ENCODE peak calls at places on chromosomes 7 and 10, in ten cellular contexts. I, H, P, Q, Z, N, A, C, F and T are unnamed samples.

GRCh38 chr10:123869015-123869414 is 22.6 kb downstream of the CPXM2 start:
- DNase-seq in P (no peak), A (no peak), N (no peak), F (peak), H (no peak), Q (no peak), C (no peak), I (no peak), Z (no peak), T (no peak)

GRCh38 chr10:89543841-89544240 is 8.4 kb upstream of the SLC16A12 start:
- DNase-seq in I (no peak), Z (no peak), C (no peak), P (no peak), H (no peak), Q (no peak), A (no peak), F (no peak), N (no peak), T (no peak)

GRCh38 chr7:128945668-128946366 is 8.1 kb downstream of the IRF5 start:
- DNase-seq in P (no peak), C (no peak), Q (no peak), H (no peak), Z (no peak), A (no peak), I (no peak), F (no peak), N (no peak), T (no peak)

GRCh38 chr10:70858759-70859158 is 29.6 kb downstream of the PCBD1 start:
- DNase-seq in A (peak), F (no peak), C (no peak), Q (no peak), H (no peak), P (no peak), Z (no peak), I (no peak), N (no peak), T (no peak)

GRCh38 chr7:50637725-50638643 is 72.8 kb upstream of the DDC start:
- DNase-seq in Q (no peak), I (no peak), H (no peak), C (no peak), F (no peak), P (no peak), N (no peak), A (no peak), Z (no peak), T (no peak)

GRCh38 chr7:128236924-128237586 is 4.0 kb upstream of the LEP start:
- DNase-seq in N (no peak), I (no peak), Z (peak), A (no peak), F (no peak), H (peak), Q (no peak), P (no peak), C (no peak), T (no peak)

GRCh38 chr7:45086348-45087065 is 2.3 kb downstream of the NACAD start:
- DNase-seq in A (no peak), Z (no peak), C (peak), P (no peak), F (no peak), Q (peak), I (no peak), H (no peak), N (no peak), T (no peak)

GRCh38 chr10:127976701-127977367 is 69.9 kb downstream of the PTPRE start:
- DNase-seq in P (no peak), F (no peak), I (no peak), Z (no peak), A (no peak), N (no peak), Q (no peak), C (no peak), H (no peak), T (no peak)

GRCh38 chr10:124791378-124792348 is at the start of gene EEF1AKMT2:
- DNase-seq in H (peak), P (peak), A (peak), F (peak), Z (peak), Q (peak), N (peak), C (peak), I (peak), T (peak)

GRCh38 chr7:96547371-96547811 is 162.3 kb downstream of the SEM1 start:
- DNase-seq in N (no peak), A (peak), Z (peak), P (no peak), I (no peak), H (no peak), Q (no peak), F (no peak), C (no peak), T (no peak)

GRCh38 chr7:28554791-28555471 is 142.6 kb downstream of the CREB5 start:
- DNase-seq in P (no peak), A (no peak), C (no peak), Z (no peak), H (no peak), F (no peak), Q (no peak), I (no peak), N (no peak), T (no peak)

GRCh38 chr10:4775808-4776207 is 50.2 kb upstream of the AKR1E2 start:
- DNase-seq in Z (peak), I (no peak), N (no peak), F (no peak), P (no peak), C (no peak), H (no peak), Q (no peak), A (no peak), T (no peak)

GRCh38 chr10:48885376-48885775 is 54.3 kb downstream of the LRRC18 start:
- DNase-seq in H (peak), A (no peak), P (no peak), I (no peak), C (no peak), Z (peak), N (no peak), F (no peak), Q (no peak), T (peak)

GRCh38 chr7:55432937-55433784 is 68.0 kb downstream of the LANCL2 start:
- DNase-seq in N (no peak), A (peak), C (no peak), F (no peak), H (peak), I (no peak), P (no peak), Q (no peak), Z (peak), T (peak)

GRCh38 chr7:115799430-115799829 is 231.1 kb downstream of the TFEC start:
- DNase-seq in N (no peak), Q (no peak), H (no peak), C (no peak), A (no peak), P (no peak), F (no peak), I (no peak), Z (no peak), T (no peak)

GRCh38 chr7:151290355-151290760 is 41.9 kb upstream of the SMARCD3 start:
- DNase-seq in F (no peak), I (no peak), Q (no peak), A (no peak), Z (no peak), P (no peak), N (no peak), H (no peak), C (no peak), T (no peak)

GRCh38 chr10:13784067-13784466 is 197.3 kb downstream of the PRPF18 start:
- DNase-seq in N (no peak), C (no peak), Q (no peak), I (no peak), Z (peak), P (no peak), H (no peak), A (no peak), F (no peak), T (peak)

GRCh38 chr10:74333174-74333573 is 182.2 kb downstream of the ADK start:
- DNase-seq in P (no peak), I (no peak), Z (no peak), N (no peak), F (no peak), C (no peak), A (no peak), Q (no peak), H (no peak), T (no peak)

GRCh38 chr7:68432585-68432984 is 1165.7 kb upstream of the AUTS2 start:
- DNase-seq in N (no peak), C (no peak), Z (no peak), Q (no peak), A (no peak), P (no peak), F (no peak), I (no peak), H (no peak), T (no peak)

GRCh38 chr10:71751515-71752224 is 21.6 kb downstream of the VSIR start:
- DNase-seq in Z (no peak), F (no peak), P (no peak), H (no peak), A (no peak), N (no peak), Q (no peak), I (no peak), C (no peak), T (no peak)

GRCh38 chr7:154792436-154793055 is 210.4 kb downstream of the PAXIP1 start:
- DNase-seq in I (no peak), N (no peak), P (no peak), Q (no peak), A (no peak), Z (no peak), F (no peak), C (no peak), H (no peak), T (no peak)